ENCODE peak calls at places on chromosome 1, in six cellular contexts. O is psoas muscle, K is fibroblast of lung, X is lower lobe of right lung, S is right atrium auricular region, A is left lung. M is an unnamed sample. For H3K4me1, the result is how much of the 10 kb centered on the place peaks cover.

GRCh38 chr1:98920441-98921110 is 84.1 kb downstream of the PLPPR5 start:
- DNase-seq in A (no peak), O (no peak), K (peak), X (no peak), S (no peak), M (no peak)

GRCh38 chr1:162476620-162477019 is 21.0 kb upstream of the UHMK1 start:
- DNase-seq in K (no peak), O (no peak), X (no peak), S (no peak), A (no peak), M (no peak)

GRCh38 chr1:3026581-3027511 is 5.6 kb downstream of the ACTRT2 start:
- DNase-seq in A (no peak), X (no peak), O (no peak), S (no peak), K (no peak), M (peak)

GRCh38 chr1:36650200-36651065 is 167.7 kb upstream of the CSF3R start:
- DNase-seq in S (peak), O (peak), K (peak), A (peak), X (peak), M (peak)

GRCh38 chr1:240831922-240832321 is 220.0 kb upstream of the GREM2 start:
- DNase-seq in S (no peak), O (no peak), A (no peak), K (no peak), X (no peak), M (no peak)

GRCh38 chr1:37602750-37603694 is 7.3 kb upstream of the GNL2 start:
- DNase-seq in O (no peak), A (no peak), K (no peak), X (no peak), S (no peak), M (no peak)

GRCh38 chr1:160724445-160725242 is 13.0 kb upstream of the CD48 start:
- DNase-seq in X (no peak), A (no peak), K (no peak), O (no peak), S (no peak), M (no peak)

GRCh38 chr1:55067022-55067781 is 27.9 kb downstream of the PCSK9 start:
- DNase-seq in X (no peak), A (no peak), S (no peak), K (no peak), O (peak), M (no peak)

GRCh38 chr1:81803423-81804103 is 2.8 kb downstream of the ADGRL2 start:
- DNase-seq in X (no peak), S (no peak), O (no peak), A (no peak), K (peak), M (no peak)
- H3K27ac ChIP-seq in X (peak), S (peak), O (peak), A (peak), K (peak), M (peak)

DNA sequence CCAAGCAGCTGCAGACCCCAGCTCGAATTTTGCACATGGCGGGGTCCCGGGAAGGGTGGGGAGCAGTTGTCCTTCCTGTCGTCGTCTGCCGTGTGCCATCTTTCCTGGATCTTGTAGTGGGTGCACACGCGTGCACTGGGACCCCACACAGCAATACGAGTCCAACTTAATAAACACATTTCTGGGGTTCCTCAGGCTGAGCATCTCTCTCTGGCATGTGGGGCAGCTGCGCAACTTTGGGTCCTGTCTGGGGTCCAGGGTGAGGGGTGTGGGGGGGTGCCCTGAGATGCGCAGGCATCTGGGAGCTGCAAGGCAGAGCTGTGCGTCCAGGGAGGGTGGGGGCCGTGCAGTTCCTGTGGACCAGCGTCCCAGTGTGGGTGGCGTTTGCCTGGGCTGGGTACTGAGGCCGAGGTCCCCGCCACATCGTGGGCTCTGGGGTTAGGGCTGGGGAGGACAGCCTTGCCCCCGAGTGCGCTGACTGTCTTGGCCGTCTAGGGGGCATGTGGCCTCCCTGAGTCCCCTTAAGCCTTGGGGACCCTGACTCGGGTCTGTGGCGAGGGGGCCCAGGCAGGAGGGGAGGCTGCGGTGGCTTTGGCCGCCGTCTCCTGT is 652 bp upstream of the PLEKHN1 start:
- DNase-seq in O (peak), K (no peak), A (no peak), X (no peak), S (no peak), M (no peak)
- H3K4me3 ChIP-seq in O (peak), K (no peak), A (peak), X (peak), S (no peak), M (no peak)

DNA sequence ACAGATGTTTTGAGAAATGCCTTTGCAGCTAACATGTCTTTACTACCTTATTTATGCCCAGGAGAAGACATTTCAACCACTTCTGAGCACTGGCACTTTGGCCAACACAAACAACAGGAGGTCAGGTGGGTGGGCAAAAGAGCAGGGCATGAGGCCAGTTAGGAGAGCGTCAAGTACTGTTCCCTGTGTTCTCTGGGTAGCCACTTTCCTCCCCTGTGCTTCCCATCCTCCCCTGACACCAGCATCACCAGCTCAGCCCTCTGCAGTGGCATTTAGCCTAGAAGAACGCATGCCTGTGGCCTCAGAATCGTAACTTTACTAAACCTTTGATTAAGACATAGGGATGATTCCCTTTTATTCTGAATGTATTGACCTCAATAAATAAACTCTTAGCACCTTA is 18.3 kb downstream of the BTG2 start:
- DNase-seq in S (no peak), X (peak), K (no peak), A (no peak), O (no peak), M (no peak)
- H3K4me1 ChIP-seq in S (half or more), X (half or more), K (under half), A (half or more), O (under half), M (under half)

GRCh38 chr1:200366577-200367253 is 43.1 kb downstream of the ZNF281 start:
- DNase-seq in A (no peak), O (no peak), S (no peak), X (no peak), K (no peak), M (no peak)

GRCh38 chr1:200369131-200369530 is 40.7 kb downstream of the ZNF281 start:
- DNase-seq in X (no peak), S (no peak), O (no peak), A (no peak), K (no peak), M (no peak)

GRCh38 chr1:200367841-200368534 is 41.8 kb downstream of the ZNF281 start:
- DNase-seq in X (no peak), S (no peak), O (no peak), A (no peak), K (peak), M (no peak)

GRCh38 chr1:200369706-200370105 is 40.1 kb downstream of the ZNF281 start:
- DNase-seq in A (no peak), K (no peak), O (no peak), S (no peak), X (no peak), M (no peak)

DNA sequence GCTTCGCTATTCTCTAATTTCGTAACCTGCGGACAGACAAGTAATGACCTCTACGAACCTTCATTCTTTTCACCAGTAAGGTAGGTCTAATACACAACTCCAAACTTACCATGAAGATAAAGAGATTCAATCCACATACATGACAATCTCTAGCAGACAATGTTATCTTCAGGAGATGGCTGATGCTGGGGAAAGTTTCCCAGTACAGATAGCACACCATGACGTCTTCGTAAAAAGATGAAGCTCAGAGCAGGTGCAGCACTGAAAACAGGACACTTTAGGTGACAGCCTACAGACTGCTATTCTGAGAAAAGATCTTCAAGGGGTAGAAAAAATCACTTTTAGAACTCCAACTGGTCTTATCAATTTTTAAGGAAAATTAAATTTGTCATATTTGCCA is 41.3 kb downstream of the ZNF281 start:
- DNase-seq in K (no peak), X (no peak), O (no peak), A (no peak), S (no peak), M (no peak)
- H3K27ac ChIP-seq in K (no peak), X (no peak), O (no peak), A (no peak), S (no peak), M (no peak)

DNA sequence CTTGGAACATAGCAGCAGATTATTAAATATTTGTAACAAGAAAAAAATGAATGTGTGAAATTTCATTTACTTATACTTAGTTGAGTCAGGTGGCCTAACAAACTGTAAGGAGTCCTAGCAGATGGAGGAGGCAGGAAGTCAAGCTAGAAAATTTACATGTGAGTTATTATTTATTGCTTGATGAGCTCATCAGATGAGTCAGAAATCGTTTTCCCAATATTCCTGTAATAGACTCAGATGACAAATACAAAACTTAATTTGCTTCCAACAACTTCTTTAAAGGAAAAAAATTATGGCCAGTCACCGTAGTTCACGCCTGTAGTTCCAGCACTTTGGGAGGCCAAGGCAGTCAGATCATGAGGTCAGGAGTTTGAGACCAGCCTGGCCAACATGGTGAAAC is 44.1 kb upstream of the PRRC2C start:
- DNase-seq in A (no peak), K (peak), S (no peak), O (no peak), X (no peak), M (no peak)
- H3K4me3 ChIP-seq in A (no peak), K (no peak), S (no peak), O (no peak), X (no peak), M (no peak)

DNA sequence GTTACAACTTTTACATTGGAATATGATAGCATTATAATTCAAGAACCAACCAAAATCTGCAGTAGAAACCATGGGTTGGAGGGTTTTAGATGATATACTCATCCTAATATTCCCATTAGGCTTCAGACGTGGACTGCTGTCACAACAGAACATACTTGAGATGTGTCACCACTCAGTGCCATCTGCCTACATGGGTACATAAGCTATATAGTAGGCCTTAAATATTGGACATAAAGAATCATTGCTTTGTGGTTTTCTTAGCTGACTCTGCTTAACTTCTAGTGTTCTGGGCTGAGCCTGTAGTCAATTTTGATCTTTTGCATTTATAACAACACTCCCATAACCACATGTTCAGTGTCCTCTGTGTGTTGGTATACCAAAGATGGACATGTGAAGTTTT is 14.1 kb downstream of the RAP1A start:
- DNase-seq in O (no peak), A (no peak), X (no peak), K (no peak), S (no peak), M (no peak)
- H3K4me1 ChIP-seq in O (under half), A (half or more), X (under half), K (under half), S (under half), M (under half)

M was measured in aorta.